ENCODE peak calls at places on chromosomes 13 and 19, in four cellular contexts. G, T, K and B are unnamed samples.
A peak's percentile ranks its signal among the peaks of the same experiment; 100 is the strongest.

GRCh38 chr19:27746691-27747380 is 1466.1 kb downstream of the UQCRFS1 start:
- DNase-seq in G (peak; percentile 3), T (peak; percentile 25), K (peak; percentile 7), B (peak; percentile 48)

GRCh38 chr19:12885749-12886706 is 973 bp downstream of the KLF1 start:
- DNase-seq in G (peak; percentile 89), T (no peak), K (peak; percentile 62), B (peak; percentile 56)

GRCh38 chr13:113802090-113802531 is 43.1 kb downstream of the TMEM255B start:
- DNase-seq in G (peak; percentile 19), T (no peak), K (peak; percentile 97), B (peak; percentile 76)

GRCh38 chr19:10044390-10044789 is 31.1 kb downstream of the RDH8 start:
- DNase-seq in G (peak; percentile 34), T (no peak), K (no peak), B (no peak)

GRCh38 chr13:43304945-43305344 is 281.6 kb downstream of the DNAJC15 start:
- DNase-seq in G (no peak), T (no peak), K (peak; percentile 18), B (no peak)

GRCh38 chr19:16143399-16144215 is at the start of gene HSH2D:
- DNase-seq in G (no peak), T (peak; percentile 63), K (no peak), B (peak; percentile 73)

GRCh38 chr13:72565893-72566292 is 161.5 kb downstream of the MZT1 start:
- DNase-seq in G (peak; percentile 0), T (no peak), K (peak; percentile 11), B (no peak)

GRCh38 chr13:85277753-85278152 is 521.5 kb downstream of the SLITRK6 start:
- DNase-seq in G (no peak), T (no peak), K (no peak), B (no peak)

GRCh38 chr13:50241479-50241878 is 226.2 kb downstream of the KCNRG start:
- DNase-seq in G (no peak), T (no peak), K (no peak), B (no peak)

GRCh38 chr19:850221-850978 is 1.7 kb upstream of the ELANE start:
- DNase-seq in G (peak; percentile 51), T (no peak), K (peak; percentile 80), B (peak; percentile 55)

GRCh38 chr19:29690842-29691241 is 24.2 kb downstream of the C19orf12 start:
- DNase-seq in G (peak; percentile 89), T (no peak), K (no peak), B (peak; percentile 43)

GRCh38 chr13:63690672-63691071 is 2275.0 kb upstream of the PCDH20 start:
- DNase-seq in G (no peak), T (no peak), K (peak; percentile 56), B (no peak)

GRCh38 chr13:19067767-19068166 is 113.9 kb downstream of the TUBA3C start:
- DNase-seq in G (no peak), T (no peak), K (no peak), B (no peak)

GRCh38 chr13:111158136-111158805 is 43.2 kb downstream of the ARHGEF7 start:
- DNase-seq in G (no peak), T (no peak), K (no peak), B (no peak)

GRCh38 chr13:65063753-65064152 is 2166.4 kb downstream of the PCDH9 start:
- DNase-seq in G (no peak), T (no peak), K (no peak), B (no peak)

GRCh38 chr13:37646531-37646930 is 48.0 kb upstream of the POSTN start:
- DNase-seq in G (no peak), T (no peak), K (no peak), B (no peak)

GRCh38 chr19:53538378-53539109 is 599 bp downstream of the ZNF331 start:
- DNase-seq in G (no peak), T (no peak), K (no peak), B (no peak)

GRCh38 chr19:16325671-16326400 is 1.2 kb downstream of the KLF2 start:
- DNase-seq in G (no peak), T (no peak), K (peak; percentile 52), B (peak; percentile 79)

GRCh38 chr13:27131202-27131623 is 40.4 kb downstream of the USP12 start:
- DNase-seq in G (peak; percentile 57), T (no peak), K (no peak), B (no peak)

GRCh38 chr13:107466326-107466725 is 749.0 kb downstream of the LIG4 start:
- DNase-seq in G (no peak), T (peak; percentile 15), K (no peak), B (no peak)

GRCh38 chr19:1291761-1292418 is 6.2 kb downstream of the EFNA2 start:
- DNase-seq in G (no peak), T (no peak), K (no peak), B (no peak)

GRCh38 chr19:38308926-38309614 is 5.0 kb downstream of the C19orf33 start:
- DNase-seq in G (no peak), T (no peak), K (no peak), B (no peak)

GRCh38 chr13:104975272-104975671 is 1560.2 kb downstream of the EFNB2 start:
- DNase-seq in G (no peak), T (no peak), K (no peak), B (no peak)

GRCh38 chr13:51713807-51714206 is 90.2 kb downstream of the DHRS12 start:
- DNase-seq in G (no peak), T (no peak), K (no peak), B (no peak)

GRCh38 chr13:51717786-51718398 is 86.1 kb downstream of the DHRS12 start:
- DNase-seq in G (no peak), T (no peak), K (no peak), B (no peak)

GRCh38 chr13:51715613-51716012 is 88.3 kb downstream of the DHRS12 start:
- DNase-seq in G (no peak), T (no peak), K (no peak), B (no peak)

DNA sequence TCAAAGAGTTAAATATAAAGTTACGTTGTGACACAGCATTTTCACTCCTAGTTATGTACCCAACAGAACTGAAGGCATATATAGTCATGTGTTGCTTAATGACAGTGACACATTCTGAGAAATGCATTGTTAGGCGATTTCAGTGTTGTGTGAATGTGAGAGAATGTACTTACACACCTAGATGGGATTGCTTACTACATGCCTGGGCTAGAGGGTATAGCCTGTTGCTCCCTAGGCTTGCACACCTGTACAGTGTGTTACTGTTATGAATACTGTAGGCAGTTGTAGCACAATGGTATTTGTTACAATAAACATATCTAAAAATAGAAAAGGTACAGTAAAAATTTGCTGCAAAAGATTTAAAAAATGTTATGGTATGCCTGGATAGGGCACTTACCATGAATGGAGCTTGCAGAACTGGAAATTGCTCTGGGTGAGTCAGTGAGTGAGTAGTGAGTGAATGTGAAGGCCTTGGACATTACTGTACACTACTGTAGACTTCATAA is 89.2 kb downstream of the DHRS12 start:
- DNase-seq in G (no peak), T (no peak), K (no peak), B (no peak)
- TF ChIP-seq TEAD4 in G (no peak), T (no peak), K (no peak), B (no peak)

GRCh38 chr19:5023128-5023571 is 54.2 kb downstream of the KDM4B start:
- DNase-seq in G (no peak), T (no peak), K (no peak), B (no peak)
- TF ChIP-seq TEAD4 in G (no peak), T (no peak), K (no peak), B (no peak)

GRCh38 chr13:41059466-41059865 is 1.8 kb upstream of the WBP4 start:
- DNase-seq in G (no peak), T (no peak), K (peak; percentile 23), B (no peak)
- TF ChIP-seq TEAD4 in G (no peak), T (no peak), K (no peak), B (no peak)

GRCh38 chr13:112781287-112781686 is 91.4 kb downstream of the ATP11A start:
- DNase-seq in G (no peak), T (no peak), K (peak; percentile 47), B (no peak)
- TF ChIP-seq TEAD4 in G (no peak), T (no peak), K (no peak), B (no peak)